ENCODE peak calls at places on chromosome 18, in seven cellular contexts. Z is mesendoderm, Y is H1, P is IMR-90, I is neuronal stem cell, D is H9, F is trophoblast cell. J is an unnamed sample.

GRCh38 chr18:8601277-8602032 is 7.8 kb upstream of the RAB12 start:
- DNase-seq in Z (no peak), Y (no peak), P (no peak), I (no peak), D (no peak), F (no peak), J (no peak)

GRCh38 chr18:4232656-4233055 is 222.5 kb downstream of the DLGAP1 start:
- DNase-seq in Z (peak; percentile 25), Y (no peak), P (no peak), I (no peak), D (no peak), F (no peak), J (no peak)

GRCh38 chr18:49628993-49629795 is 67.3 kb downstream of the LIPG start:
- DNase-seq in Z (no peak), Y (no peak), P (no peak), I (no peak), D (no peak), F (no peak), J (no peak)

GRCh38 chr18:11040823-11041712 is 108.3 kb downstream of the PIEZO2 start:
- DNase-seq in Z (peak; percentile 66), Y (peak; percentile 58), P (peak; percentile 69), I (peak; percentile 54), D (peak; percentile 51), F (peak; percentile 70), J (peak; percentile 76)

GRCh38 chr18:26317353-26317865 is 91.2 kb downstream of the TAF4B start:
- DNase-seq in Z (no peak), Y (no peak), P (no peak), I (no peak), D (no peak), F (peak; percentile 94), J (peak; percentile 34)

GRCh38 chr18:48098007-48098406 is 167.5 kb upstream of the SMAD2 start:
- DNase-seq in Z (no peak), Y (no peak), P (no peak), I (no peak), D (no peak), F (no peak), J (no peak)

GRCh38 chr18:39485696-39486095 is 1920.1 kb upstream of the CELF4 start:
- DNase-seq in Z (no peak), Y (no peak), P (peak; percentile 9), I (no peak), D (no peak), F (peak; percentile 44), J (peak; percentile 27)

GRCh38 chr18:24108621-24109020 is 30.2 kb upstream of the CABYR start:
- DNase-seq in Z (no peak), Y (no peak), P (no peak), I (no peak), D (no peak), F (peak; percentile 83), J (no peak)

GRCh38 chr18:13110559-13110958 is 108.0 kb upstream of the LDLRAD4 start:
- DNase-seq in Z (no peak), Y (no peak), P (no peak), I (no peak), D (no peak), F (no peak), J (no peak)

GRCh38 chr18:54812885-54813284 is 15.4 kb upstream of the RAB27B start:
- DNase-seq in Z (no peak), Y (no peak), P (no peak), I (no peak), D (no peak), F (no peak), J (no peak)

GRCh38 chr18:54813305-54813704 is 15.0 kb upstream of the RAB27B start:
- DNase-seq in Z (no peak), Y (no peak), P (no peak), I (no peak), D (no peak), F (no peak), J (no peak)

DNA sequence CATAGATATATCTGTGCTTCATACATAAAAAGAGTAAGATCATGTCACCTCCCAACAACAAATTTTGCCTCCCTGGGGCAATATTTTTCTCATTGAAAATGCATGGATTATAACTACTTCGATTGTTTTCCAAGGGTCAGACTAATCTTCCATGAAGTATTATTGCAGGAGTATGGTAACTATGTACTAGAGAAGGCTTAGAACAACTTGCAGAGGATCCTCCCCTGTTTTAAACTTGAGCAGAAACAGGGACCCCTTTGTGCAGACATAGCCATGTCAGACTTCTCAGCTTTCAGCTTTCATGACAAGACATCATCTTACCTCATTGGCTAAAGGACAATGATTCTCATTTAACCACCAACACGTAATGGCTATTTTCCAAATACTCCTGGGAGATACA is 13.2 kb upstream of the RAB27B start:
- DNase-seq in Z (no peak), Y (no peak), P (no peak), I (no peak), D (no peak), F (no peak), J (no peak)
- H3K23ac ChIP-seq in Z (no peak overlapping the region), Y (no peak overlapping the region), P (no peak overlapping the region), I (no peak overlapping the region), D (no peak overlapping the region), F (no peak overlapping the region), J (no peak overlapping the region)

GRCh38 chr18:58522157-58522556 is 106.7 kb downstream of the ALPK2 start:
- DNase-seq in Z (no peak), Y (no peak), P (no peak), I (no peak), D (no peak), F (no peak), J (no peak)
- H3K23ac ChIP-seq in Z (no peak overlapping the region), Y (no peak overlapping the region), P (no peak overlapping the region), I (no peak overlapping the region), D (no peak overlapping the region), F (no peak overlapping the region), J (no peak overlapping the region)

DNA sequence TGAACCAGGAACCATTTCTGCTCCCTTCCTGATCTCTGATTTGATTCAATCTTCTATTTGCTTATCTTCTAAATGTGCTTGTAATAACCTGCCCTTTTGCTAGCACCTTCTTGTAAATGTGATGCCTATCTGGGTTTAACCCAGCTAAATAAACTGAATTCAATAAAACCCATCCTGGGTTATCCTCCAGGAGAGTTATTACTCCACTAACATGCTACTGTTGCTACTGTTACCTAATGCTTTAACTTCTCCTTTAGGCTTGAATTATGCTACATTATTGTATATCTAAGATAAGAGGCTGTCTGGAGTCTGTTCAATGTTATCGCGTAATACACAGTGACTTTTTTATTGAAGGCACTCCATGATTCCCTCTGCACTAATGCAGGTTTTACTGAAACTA is 206.5 kb upstream of the CTAGE1 start:
- DNase-seq in Z (no peak), Y (no peak), P (no peak), I (no peak), D (no peak), F (no peak), J (no peak)
- H3K23ac ChIP-seq in Z (no peak overlapping the region), Y (no peak overlapping the region), P (no peak overlapping the region), I (no peak overlapping the region), D (no peak overlapping the region), F (no peak overlapping the region), J (no peak overlapping the region)

GRCh38 chr18:34918856-34919255 is 122.4 kb upstream of the MAPRE2 start:
- DNase-seq in Z (no peak), Y (no peak), P (no peak), I (no peak), D (no peak), F (no peak), J (no peak)
- H3K23ac ChIP-seq in Z (no peak overlapping the region), Y (no peak overlapping the region), P (no peak overlapping the region), I (no peak overlapping the region), D (no peak overlapping the region), F (no peak overlapping the region), J (no peak overlapping the region)

GRCh38 chr18:36539674-36540073 is 242.2 kb downstream of the FHOD3 start:
- DNase-seq in Z (no peak), Y (no peak), P (peak; percentile 35), I (no peak), D (no peak), F (no peak), J (no peak)
- H3K23ac ChIP-seq in Z (no peak overlapping the region), Y (no peak overlapping the region), P (no peak overlapping the region), I (no peak overlapping the region), D (no peak overlapping the region), F (no peak overlapping the region), J (no peak overlapping the region)

DNA sequence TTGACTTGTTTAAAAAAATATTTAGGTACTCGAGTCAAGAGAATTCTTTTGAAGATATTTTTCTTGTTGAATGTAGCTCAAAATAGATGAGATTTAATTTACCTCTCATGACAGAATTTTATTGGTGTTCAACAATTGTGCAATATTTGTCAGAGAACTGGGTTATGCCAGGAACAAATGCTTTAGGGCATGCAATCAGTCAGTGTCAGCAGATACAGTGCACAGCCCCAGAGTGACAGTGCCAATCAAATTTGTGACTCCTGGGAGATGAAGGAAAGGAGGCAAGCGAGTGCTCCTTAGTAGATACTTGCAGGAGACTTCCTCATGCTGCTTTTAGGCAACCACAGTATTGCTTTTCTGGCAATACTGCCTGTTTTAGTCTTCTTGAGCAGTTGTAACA is 81.2 kb upstream of the DSEL start:
- DNase-seq in Z (no peak), Y (no peak), P (no peak), I (no peak), D (no peak), F (no peak), J (no peak)
- H3K23ac ChIP-seq in Z (no peak overlapping the region), Y (no peak overlapping the region), P (no peak overlapping the region), I (no peak overlapping the region), D (no peak overlapping the region), F (no peak overlapping the region), J (no peak overlapping the region)

DNA sequence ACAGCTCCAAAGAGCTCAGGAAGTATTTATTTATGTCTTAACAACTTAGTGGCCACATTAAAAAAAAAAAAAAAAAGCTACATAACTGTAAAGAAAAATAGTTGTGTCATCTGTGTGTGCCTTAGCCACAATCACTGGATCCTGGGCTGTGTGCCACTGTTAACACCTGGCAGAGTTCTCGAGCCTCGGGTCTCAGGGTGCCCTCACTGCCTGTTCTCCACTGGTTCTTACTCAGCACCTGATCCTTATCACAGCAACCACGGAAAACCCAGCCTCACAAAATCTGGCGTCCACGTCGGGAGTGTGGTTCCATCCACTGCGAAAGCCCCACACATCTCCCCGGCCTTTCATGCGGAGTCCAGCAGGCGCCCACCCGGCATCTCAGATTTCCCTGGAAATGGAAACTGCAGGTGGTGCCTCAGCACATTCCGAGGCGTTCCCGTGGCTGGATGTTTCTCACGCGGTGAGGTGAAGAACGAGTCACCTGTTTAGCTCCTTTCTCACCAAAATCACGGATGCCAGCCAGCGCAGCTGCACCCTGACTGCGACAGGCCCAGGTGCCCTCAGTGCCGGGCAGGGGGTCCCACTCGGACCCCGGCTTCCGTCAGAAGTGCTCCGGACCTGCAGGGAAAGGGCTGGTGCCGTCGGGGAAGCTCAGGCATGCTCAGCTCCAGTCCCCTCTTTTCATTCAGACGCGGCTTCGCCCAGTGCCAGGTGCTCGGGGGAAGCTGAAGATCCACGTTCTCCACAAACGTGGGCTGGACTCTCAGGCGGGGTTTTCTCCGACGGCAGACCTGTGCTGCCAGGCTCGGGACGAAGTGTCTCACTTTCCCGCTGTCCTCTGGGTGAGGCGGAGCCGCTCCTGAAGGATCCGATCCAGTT is 198.7 kb upstream of the SALL3 start:
- DNase-seq in Z (no peak), Y (no peak), P (no peak), I (no peak), D (peak; percentile 33), F (no peak), J (no peak)
- H3K23ac ChIP-seq in Z (no peak overlapping the region), Y (no peak overlapping the region), P (no peak overlapping the region), I (no peak overlapping the region), D (no peak overlapping the region), F (no peak overlapping the region), J (no peak overlapping the region)

GRCh38 chr18:79805926-79806487 is 8.3 kb downstream of the KCNG2 start:
- DNase-seq in Z (no peak), Y (no peak), P (no peak), I (no peak), D (no peak), F (no peak), J (no peak)
- H3K23ac ChIP-seq in Z (peak overlapping the region; percentile 45), Y (no peak overlapping the region), P (no peak overlapping the region), I (no peak overlapping the region), D (no peak overlapping the region), F (no peak overlapping the region), J (no peak overlapping the region)